ENCODE peak calls at places on chromosomes 4 and X, in nine cellular contexts. A is pancreas; G is H9; D is kidney; W is right atrium auricular region; T is CD8-positive, alpha-beta T cell; K is CD8-positive, alpha-beta memory T cell; Z is OCI-LY7; S is GM23338. U is an unnamed sample.

GRCh38 chr4:138334346-138335016 is 92.3 kb upstream of the SLC7A11 start:
- DNase-seq in A (peak), G (no peak), D (no peak), W (no peak), T (no peak), K (no peak), Z (no peak), S (no peak), U (no peak)

GRCh38 chr4:71093745-71094144 is 100.3 kb downstream of the DCK start:
- DNase-seq in A (no peak), G (no peak), D (no peak), W (no peak), T (no peak), K (no peak), Z (no peak), S (no peak), U (no peak)

GRCh38 chr4:163624727-163625126 is 130.2 kb downstream of the TMA16 start:
- DNase-seq in A (no peak), G (no peak), D (no peak), W (no peak), T (no peak), K (peak), Z (no peak), S (no peak), U (no peak)

GRCh38 chr4:172177382-172177781 is 364.2 kb downstream of the GALNTL6 start:
- DNase-seq in A (no peak), G (no peak), D (no peak), W (no peak), T (no peak), K (no peak), Z (no peak), S (no peak), U (no peak)

GRCh38 chrX:43974076-43974475 is 886 bp upstream of the NDP start:
- DNase-seq in A (no peak), G (no peak), D (no peak), W (no peak), T (no peak), K (no peak), Z (no peak), S (no peak), U (no peak)

GRCh38 chrX:1400731-1401471 is 9.0 kb upstream of the SLC25A6 start:
- DNase-seq in A (no peak), G (peak), D (peak), W (no peak), T (no peak), K (no peak), Z (no peak), S (peak), U (no peak)

GRCh38 chrX:29580560-29580959 is 634.8 kb upstream of the MAGEB2 start:
- DNase-seq in A (no peak), G (no peak), D (no peak), W (no peak), T (no peak), K (no peak), Z (no peak), S (no peak), U (no peak)

GRCh38 chr4:6390357-6390756 is 82.1 kb downstream of the PPP2R2C start:
- DNase-seq in A (no peak), G (no peak), D (peak), W (no peak), T (no peak), K (no peak), Z (no peak), S (no peak), U (no peak)

GRCh38 chr4:74424111-74424510 is 20.8 kb upstream of the AREG start:
- DNase-seq in A (no peak), G (no peak), D (no peak), W (no peak), T (no peak), K (no peak), Z (no peak), S (no peak), U (no peak)

GRCh38 chr4:80058740-80059139 is 14.3 kb downstream of the ANTXR2 start:
- DNase-seq in A (no peak), G (no peak), D (no peak), W (no peak), T (peak), K (peak), Z (peak), S (no peak), U (no peak)

GRCh38 chrX:81082649-81083048 is 119.1 kb downstream of the HMGN5 start:
- DNase-seq in A (no peak), G (no peak), D (peak), W (no peak), T (no peak), K (no peak), Z (peak), S (no peak), U (no peak)

GRCh38 chrX:120647127-120647526 is 17.3 kb upstream of the C1GALT1C1 start:
- DNase-seq in A (no peak), G (no peak), D (no peak), W (no peak), T (no peak), K (no peak), Z (no peak), S (no peak), U (no peak)

GRCh38 chr4:184392748-184393334 is 81.5 kb downstream of the IRF2 start:
- DNase-seq in A (no peak), G (no peak), D (no peak), W (no peak), T (no peak), K (no peak), Z (no peak), S (no peak), U (no peak)

GRCh38 chr4:145625677-145626622 is 6.8 kb downstream of the MMAA start:
- DNase-seq in A (no peak), G (no peak), D (no peak), W (no peak), T (no peak), K (no peak), Z (peak), S (no peak), U (no peak)

GRCh38 chrX:73943572-73943899 is 360.4 kb upstream of the ZCCHC13 start:
- DNase-seq in A (no peak), G (no peak), D (no peak), W (no peak), T (no peak), K (no peak), Z (no peak), S (no peak), U (no peak)

GRCh38 chr4:147768113-147768512 is 36.2 kb downstream of the ARHGAP10 start:
- DNase-seq in A (no peak), G (no peak), D (no peak), W (no peak), T (no peak), K (no peak), Z (no peak), S (no peak), U (peak)

GRCh38 chr4:74117024-74117534 is 18.1 kb upstream of the CXCL2 start:
- DNase-seq in A (peak), G (no peak), D (no peak), W (peak), T (no peak), K (no peak), Z (no peak), S (no peak), U (no peak)

GRCh38 chrX:138082881-138083280 is 517.0 kb downstream of the ZIC3 start:
- DNase-seq in A (no peak), G (no peak), D (no peak), W (no peak), T (no peak), K (no peak), Z (no peak), S (no peak), U (no peak)

GRCh38 chr4:69147334-69147733 is 51.1 kb downstream of the UGT2B7 start:
- DNase-seq in A (no peak), G (no peak), D (no peak), W (no peak), T (no peak), K (no peak), Z (no peak), S (no peak), U (no peak)

GRCh38 chr4:185965456-185966384 is 103.2 kb upstream of the TLR3 start:
- DNase-seq in A (no peak), G (no peak), D (no peak), W (no peak), T (no peak), K (no peak), Z (no peak), S (no peak), U (no peak)

GRCh38 chr4:24971192-24971591 is 58.4 kb upstream of the CCDC149 start:
- DNase-seq in A (peak), G (no peak), D (peak), W (no peak), T (no peak), K (no peak), Z (no peak), S (no peak), U (peak)

GRCh38 chr4:52883707-52884669 is 21.9 kb downstream of the RASL11B start:
- DNase-seq in A (no peak), G (no peak), D (no peak), W (no peak), T (no peak), K (no peak), Z (no peak), S (no peak), U (no peak)

GRCh38 chr4:144174401-144175067 is 34.0 kb upstream of the GYPA start:
- DNase-seq in A (no peak), G (no peak), D (no peak), W (no peak), T (no peak), K (peak), Z (peak), S (peak), U (peak)

GRCh38 chr4:110543577-110543976 is 67.6 kb downstream of the ENPEP start:
- DNase-seq in A (no peak), G (no peak), D (no peak), W (no peak), T (no peak), K (no peak), Z (no peak), S (no peak), U (no peak)

GRCh38 chr4:120765271-120765985 is 157.1 kb downstream of the PRDM5 start:
- DNase-seq in A (no peak), G (no peak), D (no peak), W (no peak), T (no peak), K (no peak), Z (peak), S (no peak), U (no peak)

GRCh38 chr4:42965326-42965725 is 72.8 kb downstream of the GRXCR1 start:
- DNase-seq in A (no peak), G (no peak), D (no peak), W (no peak), T (no peak), K (no peak), Z (peak), S (peak), U (no peak)

GRCh38 chr4:128162434-128162833 is 101.3 kb downstream of the LARP1B start:
- DNase-seq in A (no peak), G (no peak), D (no peak), W (no peak), T (no peak), K (no peak), Z (no peak), S (peak), U (no peak)

GRCh38 chr4:109433281-109434006 is at the start of gene SEC24B:
- DNase-seq in A (peak), G (peak), D (peak), W (peak), T (peak), K (peak), Z (peak), S (peak), U (peak)

GRCh38 chr4:187276786-187277408 is 553.2 kb upstream of the FAT1 start:
- DNase-seq in A (no peak), G (no peak), D (no peak), W (no peak), T (no peak), K (no peak), Z (no peak), S (no peak), U (no peak)

GRCh38 chr4:112348488-112349158 is 51.5 kb downstream of the ALPK1 start:
- DNase-seq in A (no peak), G (peak), D (peak), W (peak), T (no peak), K (no peak), Z (no peak), S (peak), U (peak)

GRCh38 chr4:122119739-122120138 is 32.4 kb upstream of the BLTP1 start:
- DNase-seq in A (no peak), G (no peak), D (no peak), W (no peak), T (no peak), K (no peak), Z (no peak), S (no peak), U (no peak)

GRCh38 chr4:11589676-11590075 is 161.0 kb upstream of the HS3ST1 start:
- DNase-seq in A (no peak), G (no peak), D (no peak), W (no peak), T (no peak), K (no peak), Z (no peak), S (no peak), U (no peak)

GRCh38 chrX:101759000-101759399 is 99.3 kb upstream of the ARMCX2 start:
- DNase-seq in A (no peak), G (peak), D (no peak), W (no peak), T (peak), K (peak), Z (peak), S (peak), U (no peak)

GRCh38 chrX:50747471-50747900 is 66.5 kb downstream of the SHROOM4 start:
- DNase-seq in A (peak), G (no peak), D (no peak), W (no peak), T (no peak), K (no peak), Z (peak), S (peak), U (no peak)

GRCh38 chrX:79413009-79413408 is 45.9 kb upstream of the ITM2A start:
- DNase-seq in A (no peak), G (no peak), D (no peak), W (no peak), T (no peak), K (peak), Z (peak), S (peak), U (no peak)

DNA sequence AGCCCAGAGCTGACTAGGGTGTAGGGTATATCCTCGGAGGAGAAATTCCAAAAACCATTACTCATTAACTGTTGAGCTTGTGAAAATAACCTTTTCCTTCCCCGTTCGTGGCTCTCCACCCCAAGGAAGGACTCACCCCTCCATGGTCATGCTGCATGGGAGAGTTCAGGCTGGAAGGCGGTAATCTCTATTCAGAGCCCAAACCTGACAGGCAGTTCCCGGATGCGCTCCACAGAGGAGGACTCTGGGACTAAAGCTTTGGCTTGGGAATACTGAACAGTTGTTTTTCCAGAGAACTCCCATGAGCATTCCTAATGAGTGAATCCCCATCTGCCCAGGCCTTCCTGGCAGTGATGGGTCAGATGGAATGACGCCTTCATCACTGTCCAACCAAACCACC is 125.4 kb downstream of the BCOR start:
- DNase-seq in A (no peak), G (no peak), D (no peak), W (no peak), T (no peak), K (no peak), Z (no peak), S (no peak), U (no peak)
- H3K27ac ChIP-seq in A (no peak), G (no peak), D (no peak), W (no peak), T (no peak), K (no peak), Z (no peak), S (no peak), U (no peak)

GRCh38 chr4:38161208-38162113 is 201.3 kb downstream of the PTTG2 start:
- DNase-seq in A (no peak), G (no peak), D (no peak), W (no peak), T (no peak), K (no peak), Z (no peak), S (no peak), U (no peak)
- H3K27ac ChIP-seq in A (peak), G (no peak), D (no peak), W (no peak), T (peak), K (no peak), Z (no peak), S (no peak), U (peak)

GRCh38 chr4:2818351-2818939 is 25.2 kb upstream of the ADD1 start:
- DNase-seq in A (no peak), G (peak), D (peak), W (no peak), T (no peak), K (no peak), Z (no peak), S (peak), U (no peak)

GRCh38 chr4:2816401-2816954 is 23.6 kb downstream of the SH3BP2 start:
- DNase-seq in A (no peak), G (no peak), D (no peak), W (no peak), T (no peak), K (no peak), Z (no peak), S (no peak), U (no peak)

GRCh38 chr4:2817701-2818350 is 24.9 kb downstream of the SH3BP2 start:
- DNase-seq in A (peak), G (peak), D (peak), W (no peak), T (no peak), K (no peak), Z (no peak), S (peak), U (no peak)

GRCh38 chr4:2819244-2820215 is 24.1 kb upstream of the ADD1 start:
- DNase-seq in A (no peak), G (no peak), D (peak), W (no peak), T (no peak), K (no peak), Z (no peak), S (no peak), U (no peak)

GRCh38 chr4:2817136-2817535 is 24.3 kb downstream of the SH3BP2 start:
- DNase-seq in A (no peak), G (no peak), D (peak), W (no peak), T (no peak), K (no peak), Z (no peak), S (no peak), U (no peak)
- H3K27ac ChIP-seq in A (no peak), G (no peak), D (no peak), W (no peak), T (no peak), K (no peak), Z (no peak), S (no peak), U (no peak)

DNA sequence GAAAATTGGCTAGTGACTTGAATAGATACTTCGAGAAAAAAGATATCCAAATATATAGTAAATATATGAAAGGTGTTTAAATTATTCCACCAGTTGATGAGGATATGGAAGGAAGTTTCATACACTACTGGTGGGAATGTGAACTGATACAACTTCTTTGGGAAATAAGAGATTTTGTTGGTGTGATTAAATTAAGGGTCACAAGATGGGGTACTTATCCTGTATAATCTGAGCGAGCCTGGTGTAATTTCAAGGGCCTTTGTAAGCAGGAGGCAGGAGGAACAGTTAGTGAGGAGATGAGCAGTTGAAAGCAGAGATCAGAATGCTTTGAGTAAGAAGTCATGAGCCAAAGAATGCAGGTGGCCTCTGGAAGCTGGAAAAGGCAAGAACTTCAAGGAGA is 192.2 kb downstream of the KCTD8 start:
- DNase-seq in A (no peak), G (peak), D (no peak), W (no peak), T (no peak), K (no peak), Z (no peak), S (peak), U (no peak)
- H3K27ac ChIP-seq in A (no peak), G (no peak), D (no peak), W (no peak), T (no peak), K (no peak), Z (no peak), S (no peak), U (no peak)

GRCh38 chr4:89243741-89244252 is 63.8 kb downstream of the GPRIN3 start:
- DNase-seq in A (no peak), G (no peak), D (no peak), W (no peak), T (no peak), K (no peak), Z (no peak), S (no peak), U (no peak)
- H3K27ac ChIP-seq in A (no peak), G (no peak), D (no peak), W (no peak), T (no peak), K (no peak), Z (no peak), S (no peak), U (no peak)

GRCh38 chr4:106317815-106318214 is 1.5 kb downstream of the AIMP1 start:
- DNase-seq in A (no peak), G (no peak), D (no peak), W (no peak), T (no peak), K (no peak), Z (no peak), S (no peak), U (no peak)
- H3K27ac ChIP-seq in A (no peak), G (no peak), D (no peak), W (no peak), T (no peak), K (no peak), Z (no peak), S (no peak), U (no peak)

GRCh38 chr4:38065181-38065580 is 105.0 kb downstream of the PTTG2 start:
- DNase-seq in A (no peak), G (no peak), D (no peak), W (no peak), T (no peak), K (no peak), Z (no peak), S (no peak), U (no peak)

GRCh38 chr4:38062894-38063168 is 102.6 kb downstream of the PTTG2 start:
- DNase-seq in A (no peak), G (no peak), D (no peak), W (no peak), T (no peak), K (no peak), Z (no peak), S (no peak), U (no peak)

GRCh38 chr4:38065900-38066299 is 105.7 kb downstream of the PTTG2 start:
- DNase-seq in A (no peak), G (no peak), D (no peak), W (no peak), T (no peak), K (no peak), Z (no peak), S (no peak), U (no peak)

GRCh38 chr4:38060829-38061431 is 100.7 kb downstream of the PTTG2 start:
- DNase-seq in A (no peak), G (no peak), D (no peak), W (no peak), T (no peak), K (no peak), Z (no peak), S (no peak), U (no peak)

DNA sequence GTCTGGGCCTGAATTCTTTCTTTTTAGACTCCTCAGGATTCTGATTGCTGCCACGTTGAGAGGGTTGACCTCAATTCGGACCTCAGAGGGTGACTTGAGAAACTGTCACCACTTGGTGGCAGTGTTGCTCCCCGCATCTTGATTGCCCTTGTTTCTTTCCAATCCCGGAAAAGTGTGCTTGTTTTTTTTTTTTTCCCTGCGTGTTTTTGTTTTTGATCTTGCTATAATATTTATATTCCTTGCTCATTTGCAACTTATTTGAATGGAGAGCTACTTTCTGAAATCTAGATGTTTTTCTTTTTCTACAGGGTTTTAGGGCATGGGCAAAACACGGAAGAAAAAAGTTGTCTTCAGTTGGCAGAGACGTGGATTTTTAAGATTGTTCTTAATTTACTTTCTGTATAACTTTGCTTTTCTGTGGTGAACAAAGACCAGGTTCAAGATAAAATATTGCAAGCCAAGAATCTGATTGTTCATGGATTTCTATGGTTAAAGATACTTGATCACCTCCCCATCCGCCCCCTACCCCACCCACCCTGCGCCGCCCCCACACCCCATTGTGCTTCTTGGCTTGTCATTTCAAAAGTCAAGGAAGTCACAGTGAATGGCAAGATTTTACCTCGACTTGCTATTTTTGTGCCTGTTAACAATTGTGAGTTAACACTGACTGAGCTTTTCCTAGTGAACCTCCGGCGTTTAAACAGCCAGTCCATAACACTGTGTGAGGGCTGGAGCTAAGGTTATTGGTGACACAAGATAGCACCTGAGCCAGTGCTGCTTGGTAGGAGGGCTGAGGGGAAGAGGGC is 102.1 kb downstream of the PTTG2 start:
- DNase-seq in A (peak), G (peak), D (no peak), W (peak), T (peak), K (peak), Z (peak), S (peak), U (no peak)
- H3K27ac ChIP-seq in A (no peak), G (no peak), D (peak), W (peak), T (no peak), K (no peak), Z (no peak), S (no peak), U (no peak)